ENCODE peak calls at places on chromosome X, in four cellular contexts. T is K562, M is HepG2, G is WTC11. U is an unnamed sample.

GRCh38 chrX:94329182-94329581 is 655.2 kb downstream of the FAM133A start:
- DNase-seq in M (no peak), G (no peak), T (no peak), U (no peak)

GRCh38 chrX:150567645-150568319 is 639 bp upstream of the MTM1 start:
- DNase-seq in M (no peak), G (no peak), T (no peak), U (no peak)

GRCh38 chrX:1500701-1501624 is 36.0 kb downstream of the P2RY8 start:
- DNase-seq in M (no peak), G (no peak), T (no peak), U (peak)

GRCh38 chrX:69161786-69162349 is 3.4 kb downstream of the PJA1 start:
- DNase-seq in T (no peak), M (no peak), G (no peak), U (no peak)

GRCh38 chrX:120755066-120755846 is 120.4 kb downstream of the CT47B1 start:
- DNase-seq in G (no peak), T (peak), M (peak), U (no peak)

GRCh38 chrX:18424482-18425198 is 768 bp upstream of the CDKL5 start:
- DNase-seq in G (peak), T (peak), M (no peak), U (no peak)

GRCh38 chrX:49002091-49002935 is at the start of gene GRIPAP1:
- DNase-seq in T (peak), G (peak), M (peak), U (peak)

GRCh38 chrX:69045616-69046345 is 119.5 kb downstream of the PJA1 start:
- DNase-seq in T (no peak), G (no peak), M (no peak), U (no peak)

GRCh38 chrX:129655547-129656248 is 942 bp upstream of the APLN start:
- DNase-seq in M (no peak), G (peak), T (peak), U (no peak)

GRCh38 chrX:42934020-42934701 is 156.2 kb upstream of the PPP1R2C start:
- DNase-seq in T (no peak), M (no peak), G (no peak), U (peak)

GRCh38 chrX:9825966-9826365 is 39.7 kb downstream of the SHROOM2 start:
- DNase-seq in T (no peak), M (peak), G (no peak), U (no peak)

GRCh38 chrX:40176256-40176978 is 78.7 kb upstream of the BCOR start:
- DNase-seq in G (peak), M (peak), T (peak), U (no peak)

GRCh38 chrX:68532828-68533227 is 34.0 kb downstream of the YIPF6 start:
- DNase-seq in G (no peak), M (no peak), T (no peak), U (no peak)

GRCh38 chrX:20029728-20030127 is 38.9 kb upstream of the BCLAF3 start:
- DNase-seq in G (no peak), M (peak), T (no peak), U (peak)

GRCh38 chrX:150324035-150324728 is 38.9 kb upstream of the MAMLD1 start:
- DNase-seq in T (peak), M (peak), G (no peak), U (no peak)

GRCh38 chrX:22237479-22237878 is 35.2 kb upstream of the CBLL2 start:
- DNase-seq in M (no peak), T (no peak), G (no peak), U (no peak)

GRCh38 chrX:13667940-13668339 is 15.0 kb downstream of the TCEANC start:
- DNase-seq in M (no peak), T (no peak), G (no peak), U (no peak)

GRCh38 chrX:35289952-35290351 is 347.4 kb downstream of the FAM47B start:
- DNase-seq in T (no peak), M (no peak), G (no peak), U (no peak)

GRCh38 chrX:65745992-65746391 is 78.5 kb downstream of the MSN start:
- DNase-seq in T (peak), G (no peak), M (no peak), U (no peak)

GRCh38 chrX:9873952-9874351 is 87.7 kb downstream of the SHROOM2 start:
- DNase-seq in T (peak), G (peak), M (peak), U (no peak)

GRCh38 chrX:136204571-136204970 is 46.6 kb downstream of the MAP7D3 start:
- DNase-seq in M (no peak), G (no peak), T (no peak), U (no peak)

GRCh38 chrX:102651242-102651967 is at the start of gene GPRASP1:
- DNase-seq in M (no peak), G (peak), T (no peak), U (no peak)

GRCh38 chrX:3166670-3167455 is 125.6 kb downstream of the ARSF start:
- DNase-seq in T (no peak), G (no peak), M (no peak), U (no peak)

GRCh38 chrX:12984629-12985303 is 9.9 kb downstream of the TMSB4X start:
- DNase-seq in M (no peak), T (peak), G (no peak), U (no peak)

GRCh38 chrX:21943460-21944135 is 3.1 kb downstream of the SMS start:
- DNase-seq in T (no peak), M (no peak), G (no peak), U (no peak)

GRCh38 chrX:68947882-68948605 is 119.2 kb downstream of the EFNB1 start:
- DNase-seq in M (no peak), T (no peak), G (no peak), U (no peak)

GRCh38 chrX:140172401-140172800 is 207.1 kb upstream of the CXorf66 start:
- DNase-seq in T (no peak), M (no peak), G (no peak), U (no peak)
- TF ChIP-seq CBFB in T (no peak), M (no peak), G (no peak), U (no peak)

GRCh38 chrX:16868920-16869319 is 1.2 kb downstream of the RBBP7 start:
- DNase-seq in M (no peak), G (no peak), T (no peak), U (no peak)

GRCh38 chrX:16873106-16873505 is 2.9 kb upstream of the RBBP7 start:
- DNase-seq in M (no peak), T (peak), G (no peak), U (no peak)

GRCh38 chrX:16870095-16870860 is at the start of gene RBBP7:
- DNase-seq in T (peak), G (peak), M (peak), U (peak)

GRCh38 chrX:16869393-16870094 is 618 bp downstream of the RBBP7 start:
- DNase-seq in T (peak), G (peak), M (no peak), U (no peak)

DNA sequence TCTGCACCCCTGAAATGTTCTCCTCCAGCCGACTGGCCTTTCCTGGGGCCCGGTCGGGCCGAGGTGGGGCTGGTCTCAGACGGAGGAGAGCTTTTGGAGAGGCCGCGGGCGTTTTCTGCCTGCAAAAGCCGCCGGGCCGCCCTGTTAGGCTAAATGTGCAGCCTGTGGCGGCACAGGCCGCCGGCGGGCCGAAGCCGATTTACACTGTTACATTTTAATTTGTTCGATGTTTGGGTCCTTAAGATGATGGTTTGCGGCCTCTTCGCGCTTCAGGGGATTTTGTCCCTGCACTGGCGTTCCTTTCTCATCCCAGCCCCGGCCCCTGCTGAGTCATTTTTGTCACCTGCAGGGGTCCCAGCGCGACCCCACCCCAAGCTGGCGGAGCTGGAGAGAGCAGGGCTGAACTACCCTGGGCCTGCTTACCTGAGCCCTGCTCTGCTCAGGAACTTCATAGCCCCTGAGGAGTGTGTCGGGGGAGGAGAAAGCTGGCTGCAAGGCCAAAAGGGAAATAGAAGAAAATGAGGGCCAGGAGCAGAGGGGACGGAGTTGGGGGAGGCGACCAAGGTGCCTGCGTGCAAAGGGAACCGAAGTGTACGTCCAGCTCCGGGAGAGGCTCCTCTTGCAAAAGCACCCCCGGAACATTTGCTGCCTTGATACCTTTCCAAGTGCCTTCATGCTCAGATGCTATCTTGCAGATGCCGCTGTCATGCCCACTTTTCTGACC is 861 bp upstream of the RBBP7 start:
- DNase-seq in T (peak), G (peak), M (no peak), U (no peak)
- TF ChIP-seq CBFB in T (no peak), G (no peak), M (no peak), U (no peak)

GRCh38 chrX:97790850-97791249 is 907.1 kb downstream of the RPA4 start:
- DNase-seq in M (no peak), G (no peak), T (no peak), U (no peak)
- TF ChIP-seq CBFB in M (no peak), G (no peak), T (no peak), U (no peak)

DNA sequence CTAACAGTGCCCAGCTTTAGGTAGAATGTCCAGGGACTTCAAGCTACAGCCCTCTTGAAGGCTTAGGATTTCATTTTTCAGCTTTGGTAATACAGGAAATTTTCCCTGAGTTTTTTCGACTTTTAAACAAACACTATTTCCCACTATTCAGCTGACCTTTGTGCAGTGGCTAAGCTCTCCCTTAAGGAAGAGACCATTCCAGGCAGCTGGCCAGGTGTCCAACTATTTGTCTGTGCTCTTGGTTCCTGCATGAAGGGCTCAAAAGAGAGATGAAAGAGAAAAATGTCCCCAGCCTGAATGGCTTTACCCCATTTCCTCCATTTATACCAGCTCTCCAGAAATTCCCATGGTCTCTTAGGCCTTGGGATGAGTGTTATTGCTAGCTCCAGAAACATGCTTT is 111.9 kb upstream of the KLF8 start:
- DNase-seq in M (no peak), T (no peak), G (no peak), U (no peak)
- TF ChIP-seq CBFB in M (no peak), T (no peak), G (no peak), U (no peak)

GRCh38 chrX:119121341-119121740 is 6.3 kb downstream of the KIAA1210 start:
- DNase-seq in M (no peak), T (no peak), G (no peak), U (no peak)
- TF ChIP-seq CBFB in M (no peak), T (no peak), G (no peak), U (no peak)

GRCh38 chrX:119189586-119189985 is 46.5 kb upstream of the PGRMC1 start:
- DNase-seq in M (no peak), G (no peak), T (no peak), U (no peak)
- TF ChIP-seq CBFB in M (no peak), G (no peak), T (no peak), U (no peak)

GRCh38 chrX:154802838-154803410 is 2.4 kb downstream of the MPP1 start:
- DNase-seq in G (no peak), M (no peak), T (peak), U (no peak)

GRCh38 chrX:154800508-154801207 is 4.6 kb downstream of the MPP1 start:
- DNase-seq in G (no peak), M (peak), T (no peak), U (no peak)

GRCh38 chrX:154804564-154804956 is 725 bp downstream of the MPP1 start:
- DNase-seq in T (no peak), G (no peak), M (no peak), U (no peak)

GRCh38 chrX:154797006-154797405 is 8.3 kb downstream of the MPP1 start:
- DNase-seq in G (no peak), T (no peak), M (no peak), U (no peak)

GRCh38 chrX:154799554-154800348 is 5.5 kb downstream of the MPP1 start:
- DNase-seq in T (peak), M (peak), G (no peak), U (no peak)
- TF ChIP-seq CBFB in T (no peak), M (no peak), G (no peak), U (no peak)

GRCh38 chrX:15471016-15471415 is 22.1 kb downstream of the PIR start:
- DNase-seq in T (peak), G (peak), M (peak), U (peak)
- TF ChIP-seq CBFB in T (no peak), G (no peak), M (no peak), U (no peak)